ENCODE peak calls at places on chromosomes 13 and 19, in seven cellular contexts. H is NCI-H1092 treated with DMSO at 0.1 percent for 48 hours; P is activated T-helper 2 cell treated with anti-CD3 and anti-CD28 coated beads, Interferon-gamma antibody, Interleukin-2, Interleukin-4, amounts not matched to agents 10 μg/mL and 5 μg/mL and 100 μg/mL, durations not matched to agents 14 hours and 24 hours and 36 hours; C is frontal cortex; T is A172; O is Jurkat, Clone E6-1; V is stomach. S is an unnamed sample.

GRCh38 chr19:40229484-40229883 is 3.0 kb upstream of the CCNP start:
- DNase-seq in H (no peak), T (peak), P (no peak), V (no peak), O (peak), C (no peak), S (no peak)

GRCh38 chr13:48909088-48909389 is 66.7 kb upstream of the FNDC3A start:
- DNase-seq in C (no peak), H (no peak), P (no peak), O (no peak), V (no peak), T (no peak), S (no peak)

GRCh38 chr13:48475230-48475629 is 57.6 kb downstream of the RCBTB2 start:
- DNase-seq in H (no peak), C (no peak), V (no peak), O (no peak), T (no peak), P (no peak), S (no peak)

GRCh38 chr13:20772401-20773131 is 1.2 kb downstream of the EEF1AKMT1 start:
- DNase-seq in P (no peak), C (no peak), V (no peak), H (no peak), O (no peak), T (no peak), S (no peak)

GRCh38 chr13:93230466-93230865 is 3.9 kb downstream of the GPC6 start:
- DNase-seq in T (peak), O (no peak), H (no peak), V (no peak), P (no peak), C (no peak), S (no peak)

GRCh38 chr19:13187419-13187818 is 37.2 kb downstream of the IER2 start:
- DNase-seq in H (no peak), V (no peak), C (no peak), P (no peak), T (no peak), O (no peak), S (no peak)

GRCh38 chr19:5826531-5827341 is 12.8 kb downstream of the FUT6 start:
- DNase-seq in O (peak), V (peak), H (peak), C (no peak), T (peak), P (no peak), S (peak)

GRCh38 chr19:55213547-55213946 is 4.2 kb upstream of the PTPRH start:
- DNase-seq in V (no peak), H (no peak), T (no peak), C (no peak), P (no peak), O (no peak), S (no peak)

GRCh38 chr19:860481-861098 is 1.1 kb downstream of the CFD start:
- DNase-seq in P (peak), O (peak), V (peak), H (no peak), T (peak), C (no peak), S (peak)

GRCh38 chr13:51867062-51867461 is 5.3 kb downstream of the CCDC70 start:
- DNase-seq in O (peak), C (no peak), P (no peak), T (no peak), V (no peak), H (no peak), S (no peak)

GRCh38 chr19:30363073-30363472 is 9.1 kb upstream of the ZNF536 start:
- DNase-seq in O (no peak), C (no peak), T (no peak), V (no peak), H (no peak), P (no peak), S (no peak)

GRCh38 chr13:79871594-79871993 is 390.6 kb downstream of the NDFIP2 start:
- DNase-seq in C (no peak), V (no peak), O (no peak), P (no peak), H (no peak), T (no peak), S (no peak)

GRCh38 chr13:97275265-97275664 is 53.1 kb downstream of the MBNL2 start:
- DNase-seq in H (no peak), T (peak), P (no peak), O (no peak), V (no peak), C (no peak), S (no peak)

GRCh38 chr13:111948281-111948680 is 118.7 kb upstream of the SOX1 start:
- DNase-seq in C (no peak), V (peak), O (no peak), P (no peak), T (no peak), H (no peak), S (no peak)

GRCh38 chr13:105442941-105443340 is 1092.5 kb downstream of the EFNB2 start:
- DNase-seq in O (no peak), P (no peak), C (no peak), V (no peak), T (peak), H (no peak), S (peak)

GRCh38 chr19:19538077-19538764 is at the start of gene CILP2:
- DNase-seq in T (no peak), H (no peak), P (no peak), V (peak), O (no peak), C (no peak), S (no peak)

GRCh38 chr19:15479391-15480345 is at the start of gene PGLYRP2:
- DNase-seq in T (no peak), H (peak), P (no peak), O (no peak), C (no peak), V (peak), S (no peak)

GRCh38 chr19:53076984-53077383 is 26.2 kb downstream of the ZNF160 start:
- DNase-seq in C (no peak), T (no peak), V (no peak), O (no peak), H (peak), P (no peak), S (peak)

GRCh38 chr19:36573020-36573947 is at the start of gene ZNF529:
- DNase-seq in C (peak), H (peak), V (peak), T (peak), P (peak), O (peak), S (peak)

GRCh38 chr19:39308531-39309304 is 11.9 kb downstream of the LRFN1 start:
- DNase-seq in V (no peak), C (no peak), H (no peak), P (no peak), O (no peak), T (no peak), S (no peak)

GRCh38 chr19:33040994-33041827 is 23.5 kb downstream of the RHPN2 start:
- DNase-seq in C (no peak), O (no peak), T (no peak), P (no peak), V (peak), H (no peak), S (no peak)

GRCh38 chr13:44273991-44274810 is 99.4 kb upstream of the SERP2 start:
- DNase-seq in V (no peak), P (no peak), T (peak), O (peak), C (no peak), H (peak), S (no peak)

S was measured in COR-L47.